ENCODE peak calls at places on chromosomes 6 and 20, in six cellular contexts. I is IMR-90, N is neuronal stem cell, S is H1, B is trophoblast cell, P is H9. U is an unnamed sample.

GRCh38 chr20:1761116-1761515 is 103.5 kb upstream of the SIRPG start:
- DNase-seq in N (no peak), B (peak), I (peak), S (no peak), P (no peak), U (peak)

GRCh38 chr6:44176130-44176934 is 17.7 kb downstream of the CAPN11 start:
- DNase-seq in S (no peak), B (no peak), N (no peak), P (no peak), I (no peak), U (no peak)

GRCh38 chr20:24379116-24379927 is 90.1 kb upstream of the SYNDIG1 start:
- DNase-seq in I (peak), N (no peak), P (peak), S (no peak), B (no peak), U (no peak)

GRCh38 chr6:108850669-108851467 is 2.6 kb downstream of the ARMC2 start:
- DNase-seq in S (no peak), N (no peak), P (no peak), I (no peak), B (peak), U (no peak)

GRCh38 chr6:157711060-157711459 is 112.0 kb upstream of the SNX9 start:
- DNase-seq in B (no peak), I (no peak), P (no peak), S (no peak), N (no peak), U (peak)

GRCh38 chr6:53318429-53318828 is 30.3 kb downstream of the ELOVL5 start:
- DNase-seq in B (no peak), N (no peak), S (no peak), I (no peak), P (no peak), U (no peak)

GRCh38 chr6:148735996-148736395 is 10.8 kb upstream of the UST start:
- DNase-seq in P (no peak), I (no peak), N (no peak), B (no peak), S (no peak), U (no peak)

GRCh38 chr6:2855061-2855519 is 13.4 kb upstream of the SERPINB1 start:
- DNase-seq in I (no peak), N (no peak), S (no peak), B (peak), P (no peak), U (peak)

GRCh38 chr6:25179051-25179778 is 100.0 kb upstream of the CARMIL1 start:
- DNase-seq in B (no peak), I (peak), N (no peak), S (no peak), P (no peak), U (peak)

GRCh38 chr6:158290659-158291058 is 21.6 kb upstream of the TULP4 start:
- DNase-seq in S (no peak), P (no peak), N (no peak), B (no peak), I (no peak), U (no peak)

GRCh38 chr20:54469952-54470351 is 5.4 kb upstream of the DOK5 start:
- DNase-seq in P (no peak), S (no peak), I (no peak), B (no peak), N (no peak), U (no peak)

GRCh38 chr20:32560989-32561830 is 23.9 kb downstream of the NOL4L start:
- DNase-seq in B (no peak), I (no peak), P (no peak), S (no peak), N (no peak), U (peak)

GRCh38 chr6:3929281-3929798 is 80.2 kb downstream of the FAM50B start:
- DNase-seq in N (no peak), S (no peak), B (peak), P (no peak), I (peak), U (peak)

GRCh38 chr6:13813621-13814175 is 659 bp downstream of the MCUR1 start:
- DNase-seq in S (peak), P (peak), B (peak), N (peak), I (peak), U (peak)

GRCh38 chr6:161273752-161274487 is at the start of gene AGPAT4:
- DNase-seq in B (peak), I (peak), P (peak), N (peak), S (peak), U (peak)

GRCh38 chr6:12119085-12119588 is 107.0 kb downstream of the HIVEP1 start:
- DNase-seq in I (no peak), B (no peak), P (no peak), N (no peak), S (no peak), U (no peak)

GRCh38 chr20:50729925-50730764 is 1.2 kb upstream of the PARD6B start:
- DNase-seq in S (no peak), I (no peak), P (peak), N (no peak), B (peak), U (peak)

GRCh38 chr6:95725344-95725743 is 148.0 kb downstream of the MANEA start:
- DNase-seq in S (no peak), P (no peak), I (no peak), B (peak), N (no peak), U (no peak)

GRCh38 chr6:4296552-4296951 is 161.2 kb upstream of the ECI2 start:
- DNase-seq in P (no peak), B (peak), N (no peak), S (no peak), I (no peak), U (no peak)

GRCh38 chr20:7926767-7927166 is 13.5 kb downstream of the HAO1 start:
- DNase-seq in S (no peak), B (no peak), P (no peak), N (no peak), I (peak), U (peak)

GRCh38 chr6:15662246-15663056 is at the start of gene DTNBP1:
- DNase-seq in I (peak), B (peak), P (peak), S (no peak), N (peak), U (peak)

GRCh38 chr6:43274916-43275597 is 23.0 kb upstream of the SLC22A7 start:
- DNase-seq in I (no peak), N (no peak), S (no peak), B (no peak), P (no peak), U (no peak)

GRCh38 chr6:53811082-53811481 is 16.3 kb downstream of the LRRC1 start:
- DNase-seq in B (peak), P (peak), I (no peak), N (no peak), S (no peak), U (peak)

GRCh38 chr6:63546236-63546635 is 26.0 kb upstream of the LOC128125822 start:
- DNase-seq in I (no peak), B (no peak), S (no peak), N (no peak), P (no peak), U (no peak)

GRCh38 chr6:43246301-43247114 is 3.2 kb downstream of the TTBK1 start:
- DNase-seq in S (peak), P (peak), I (no peak), B (no peak), N (peak), U (no peak)

GRCh38 chr6:69064226-69064625 is 429.1 kb downstream of the ADGRB3 start:
- DNase-seq in I (no peak), B (peak), P (no peak), N (no peak), S (no peak), U (no peak)

GRCh38 chr20:63463400-63464288 is 8.8 kb downstream of the KCNQ2 start:
- DNase-seq in B (no peak), P (no peak), I (no peak), N (no peak), S (no peak), U (no peak)

GRCh38 chr20:50788045-50788867 is 6.6 kb upstream of the BCAS4 start:
- DNase-seq in N (no peak), B (peak), P (no peak), I (peak), S (no peak), U (no peak)

GRCh38 chr6:109922851-109923250 is 55.3 kb upstream of the GPR6 start:
- DNase-seq in I (no peak), B (no peak), N (no peak), S (no peak), P (no peak), U (peak)

DNA sequence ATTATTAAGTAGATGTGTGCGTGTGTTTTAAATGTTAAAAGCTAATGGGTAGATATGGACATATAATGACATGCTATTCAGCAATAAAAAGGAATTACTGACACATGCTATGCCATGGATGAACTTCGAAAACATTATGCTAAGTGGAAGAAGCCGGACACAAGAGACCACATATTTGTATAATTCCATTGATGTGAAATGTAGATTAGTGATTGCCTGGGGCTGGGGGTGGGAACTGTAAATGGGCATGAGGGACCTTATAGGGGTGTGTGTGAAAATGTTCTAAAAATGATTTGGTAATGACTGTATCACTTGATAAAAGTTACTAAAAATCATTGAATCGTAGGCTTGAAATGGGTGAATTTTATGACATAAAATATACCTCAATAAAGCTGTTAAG is 104.5 kb upstream of the BEND3 start:
- DNase-seq in S (no peak), I (no peak), N (no peak), P (no peak), B (peak), U (no peak)
- H4K91ac ChIP-seq in S (no peak), I (no peak), N (no peak), P (no peak), B (no peak), U (no peak)

GRCh38 chr6:21764989-21765388 is 171.4 kb downstream of the SOX4 start:
- DNase-seq in P (no peak), B (peak), I (no peak), N (no peak), S (no peak), U (no peak)
- H4K91ac ChIP-seq in P (no peak), B (no peak), I (no peak), N (no peak), S (no peak), U (no peak)

DNA sequence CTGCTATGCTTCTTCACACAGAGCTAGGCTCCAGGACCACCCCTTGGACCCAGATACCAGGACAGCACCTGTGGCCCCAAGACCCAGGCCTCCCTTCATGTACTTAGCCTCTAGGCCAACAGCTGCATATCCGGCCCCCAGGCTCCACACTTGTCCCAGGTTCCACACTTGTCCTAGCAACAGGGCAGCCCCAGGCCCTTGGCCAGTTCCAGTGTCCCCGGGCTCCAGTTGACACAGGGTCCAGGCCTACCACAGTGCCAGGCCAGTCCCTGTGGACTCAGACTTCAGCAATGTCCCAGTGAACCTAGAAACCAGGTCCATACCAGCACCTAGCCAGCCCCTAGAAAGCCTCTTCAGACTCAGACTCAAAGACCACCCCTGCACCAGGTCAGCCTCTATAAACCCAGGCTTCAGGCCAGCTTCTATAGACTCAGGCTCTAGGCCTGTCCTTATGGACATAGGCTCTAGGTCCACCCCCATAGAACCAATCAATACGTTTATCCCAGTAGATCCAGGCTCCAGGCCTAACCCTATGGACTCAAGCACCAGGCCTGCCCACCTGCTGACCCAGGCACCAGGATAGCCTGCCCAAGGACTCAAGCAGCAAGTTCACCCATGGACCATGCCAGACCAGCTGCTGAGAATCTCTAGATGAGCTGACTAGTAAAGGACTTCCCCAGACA is 46.3 kb downstream of the RCAN2 start:
- DNase-seq in P (no peak), S (no peak), N (no peak), B (no peak), I (no peak), U (no peak)
- H4K91ac ChIP-seq in P (no peak), S (no peak), N (no peak), B (no peak), I (no peak), U (no peak)

DNA sequence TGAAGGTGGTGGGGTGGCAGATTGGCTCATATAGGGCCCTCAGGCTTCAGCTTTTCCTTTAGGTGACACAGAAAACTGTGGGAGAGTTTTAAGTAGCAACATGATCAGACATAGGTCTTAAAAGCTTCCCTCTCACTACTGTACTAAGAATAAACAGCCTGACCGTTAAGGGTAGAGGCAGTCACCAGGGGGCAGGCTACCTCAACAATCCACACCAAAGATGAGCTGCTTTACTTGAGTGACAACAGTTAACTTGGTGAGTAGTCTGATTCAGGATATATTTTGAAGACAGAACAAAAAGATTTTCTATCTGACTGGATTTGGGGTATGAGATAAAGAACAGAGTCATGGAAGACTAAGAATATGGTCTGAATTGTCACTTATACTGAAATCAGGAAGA is 193.1 kb upstream of the SHLD1 start:
- DNase-seq in S (peak), N (peak), I (peak), P (peak), B (peak), U (peak)
- H4K91ac ChIP-seq in S (no peak), N (no peak), I (no peak), P (no peak), B (no peak), U (no peak)